ENCODE peak calls at places on chromosomes 2 and 18, in four cellular contexts. R is tibial nerve, F is A549, V is adrenal gland. Q is an unnamed sample.

GRCh38 chr2:46784278-46784677 is 131.3 kb downstream of the MCFD2 start:
- DNase-seq in R (no peak), F (no peak), V (no peak), Q (no peak)

GRCh38 chr2:129277611-129278010 is 701.9 kb upstream of the RAB6C start:
- DNase-seq in R (no peak), F (no peak), V (no peak), Q (no peak)

GRCh38 chr2:10985260-10985659 is 73.5 kb downstream of the KCNF1 start:
- DNase-seq in R (no peak), F (no peak), V (no peak), Q (no peak)

GRCh38 chr2:42675815-42676214 is 88.1 kb downstream of the OXER1 start:
- DNase-seq in R (no peak), F (no peak), V (no peak), Q (no peak)

GRCh38 chr18:44917865-44918476 is 237.3 kb downstream of the SETBP1 start:
- DNase-seq in R (no peak), F (no peak), V (no peak), Q (no peak)

GRCh38 chr2:227349989-227350648 is 25.1 kb downstream of the MFF start:
- DNase-seq in R (no peak), F (no peak), V (no peak), Q (no peak)

GRCh38 chr18:39494211-39494896 is 1928.8 kb upstream of the CELF4 start:
- DNase-seq in R (no peak), F (no peak), V (no peak), Q (no peak)

GRCh38 chr2:54945401-54946219 is 104.6 kb downstream of the RTN4 start:
- DNase-seq in R (peak), F (peak), V (peak), Q (peak)

GRCh38 chr2:214808481-214808931 is 977 bp downstream of the BARD1 start:
- DNase-seq in R (no peak), F (no peak), V (no peak), Q (no peak)

GRCh38 chr2:100592226-100592625 is 29.4 kb downstream of the PDCL3 start:
- DNase-seq in R (no peak), F (no peak), V (no peak), Q (no peak)

GRCh38 chr2:29420999-29421856 is 306.0 kb downstream of the CLIP4 start:
- DNase-seq in R (no peak), F (no peak), V (no peak), Q (no peak)

DNA sequence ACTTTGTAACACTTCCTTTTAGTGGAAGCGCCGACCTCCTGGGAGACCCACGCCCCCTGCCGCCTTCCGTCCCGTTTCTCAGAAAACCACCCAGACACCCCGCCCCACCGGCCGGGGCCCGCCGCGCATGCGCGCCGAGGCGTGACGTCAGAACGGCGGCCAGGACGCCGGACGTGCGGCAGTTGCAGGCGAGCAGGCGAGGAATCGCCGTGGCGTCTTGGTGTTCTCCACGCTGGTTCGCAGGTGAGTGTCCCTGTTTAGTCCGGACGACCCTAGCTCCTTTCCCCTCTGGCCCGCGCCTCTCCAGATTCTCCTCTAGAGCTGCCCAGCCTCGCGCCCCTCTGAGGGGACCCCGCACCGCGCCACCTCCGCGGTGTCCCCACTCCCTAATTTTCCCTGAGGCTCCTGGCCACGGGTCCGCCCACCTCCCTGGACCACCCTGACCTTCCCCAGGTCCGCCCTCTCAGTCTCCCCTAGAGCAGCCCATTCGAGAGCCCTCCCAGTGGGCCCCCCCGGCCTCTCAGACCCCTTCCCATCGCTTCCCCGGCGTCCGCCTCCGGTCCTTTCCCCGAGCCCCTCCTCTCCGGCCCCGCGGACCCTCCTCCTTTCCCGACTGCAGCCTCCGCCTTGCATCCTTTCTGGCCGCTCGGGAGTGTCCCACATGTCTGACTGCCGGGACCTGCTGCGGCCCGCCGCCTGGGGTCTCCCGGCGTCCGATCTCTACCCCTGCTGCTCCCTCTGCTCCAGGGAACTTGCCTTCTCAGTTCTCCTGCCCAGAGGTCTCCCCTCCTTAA is at the start of gene PLEKHB2:
- DNase-seq in R (peak), F (peak), V (peak), Q (peak)
- TF ChIP-seq POLR2A in R (peak), F (peak), V (peak), Q (peak)

DNA sequence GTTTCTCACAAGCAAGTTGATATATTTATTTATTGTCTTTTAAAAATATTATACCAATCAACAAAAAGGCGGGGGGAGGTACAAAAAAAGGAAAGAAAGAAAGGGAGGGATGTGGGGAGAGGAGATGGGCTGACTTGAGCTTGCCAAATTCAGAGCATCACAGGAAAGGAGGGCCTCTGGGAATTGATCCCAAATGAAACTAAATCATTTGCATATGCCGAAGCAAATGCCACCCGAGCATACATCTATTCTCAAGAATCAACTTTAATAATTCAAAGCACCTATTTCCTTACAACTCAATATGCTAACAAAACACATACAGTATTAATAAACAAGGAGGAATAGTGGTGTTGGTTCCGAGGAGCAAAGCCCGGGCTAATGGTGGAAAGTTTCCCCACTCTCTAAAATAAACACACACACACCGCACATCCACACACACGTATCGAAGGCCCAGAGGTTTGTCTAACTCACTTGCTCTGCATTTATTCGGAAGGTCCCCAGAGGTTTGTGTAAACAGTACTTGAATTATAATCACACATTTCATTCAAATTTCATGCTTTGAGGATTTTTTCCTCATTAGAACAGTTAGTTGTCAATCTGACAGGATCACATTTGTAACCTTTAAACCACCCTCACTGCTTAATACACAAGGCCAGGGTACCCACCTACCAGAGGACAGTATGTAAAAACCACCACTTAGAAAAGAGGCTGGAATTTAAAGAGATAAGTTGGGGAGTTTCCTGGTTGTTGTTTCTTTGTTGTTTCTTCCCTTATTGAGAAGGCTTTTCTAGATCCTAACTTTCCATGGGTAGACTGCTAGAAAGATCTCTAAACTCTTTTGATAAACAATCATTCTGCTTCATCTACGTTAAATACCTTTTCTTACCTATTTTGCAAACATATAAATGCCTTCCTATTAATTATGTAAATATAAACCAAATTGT is 264.7 kb downstream of the TCF4 start:
- DNase-seq in R (no peak), F (no peak), V (peak), Q (no peak)
- H3K27ac ChIP-seq in R (peak), F (no peak), V (peak), Q (peak)

GRCh38 chr18:57439985-57440330 is 4.8 kb downstream of the ONECUT2 start:
- DNase-seq in R (no peak), F (no peak), V (no peak), Q (no peak)

GRCh38 chr18:57437433-57437781 is 2.2 kb downstream of the ONECUT2 start:
- DNase-seq in R (no peak), F (peak), V (no peak), Q (no peak)

GRCh38 chr18:57439617-57439975 is 4.4 kb downstream of the ONECUT2 start:
- DNase-seq in R (no peak), F (no peak), V (no peak), Q (no peak)

GRCh38 chr18:57437782-57438668 is 2.9 kb downstream of the ONECUT2 start:
- DNase-seq in R (no peak), F (peak), V (peak), Q (no peak)

GRCh38 chr18:57438669-57439616 is 3.8 kb downstream of the ONECUT2 start:
- DNase-seq in R (no peak), F (peak), V (no peak), Q (no peak)
- TF ChIP-seq CTCF in R (no peak), F (peak), V (no peak), Q (no peak)

GRCh38 chr2:85793584-85793983 is 39.8 kb downstream of the ATOH8 start:
- DNase-seq in R (no peak), F (no peak), V (no peak), Q (no peak)

GRCh38 chr2:85792783-85793441 is 39.1 kb downstream of the ATOH8 start:
- DNase-seq in R (no peak), F (peak), V (peak), Q (peak)

GRCh38 chr2:85795331-85796045 is 41.7 kb downstream of the ATOH8 start:
- DNase-seq in R (no peak), F (no peak), V (no peak), Q (no peak)

GRCh38 chr2:85794491-85795121 is 40.8 kb downstream of the ATOH8 start:
- DNase-seq in R (no peak), F (no peak), V (no peak), Q (peak)

DNA sequence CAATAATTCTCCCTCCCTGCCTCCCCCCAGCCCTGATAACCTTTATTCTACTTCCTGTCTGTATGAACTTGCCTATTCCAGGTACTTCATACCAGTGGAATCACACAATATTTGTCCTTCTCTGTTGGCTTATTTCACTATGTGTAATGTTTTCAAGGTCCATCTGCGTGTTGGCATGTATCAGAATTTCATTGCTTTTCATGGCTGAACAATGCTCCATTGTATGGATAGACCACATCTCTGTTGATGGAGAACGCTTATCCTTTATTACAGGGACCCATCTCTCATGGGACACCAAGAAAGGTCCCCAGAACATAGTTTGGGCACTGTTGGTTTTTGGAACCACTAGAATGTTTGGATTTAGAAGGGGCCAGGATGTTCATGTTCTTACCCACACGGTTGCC is 40.2 kb downstream of the ATOH8 start:
- DNase-seq in R (no peak), F (no peak), V (no peak), Q (no peak)
- TF ChIP-seq POLR2A in R (no peak), F (no peak), V (no peak), Q (no peak)

Q was measured in heart left ventricle.